ENCODE peak calls at places on chromosomes 11 and 22, in nine cellular contexts. One of them, this sample, is unnamed.

GRCh38 chr11:64803846-64804345 is 882 bp upstream of the MAP4K2 start:
- DNase-seq in mesothelial cell of epicardium: no peak
- DNase-seq in HCEC 1CT: no peak
- DNase-seq in GM10248: no peak
- DNase-seq in T-helper 9 cell: no peak
- DNase-seq in ovary: no peak
- DNase-seq in heart right ventricle: no peak
- DNase-seq in cardiac fibroblast: no peak
- DNase-seq in lower lobe of right lung: no peak
- DNase-seq in this sample: no peak

GRCh38 chr11:116317212-116317611 is 455.6 kb downstream of the BUD13 start:
- DNase-seq in mesothelial cell of epicardium: no peak
- DNase-seq in HCEC 1CT: no peak
- DNase-seq in GM10248: no peak
- DNase-seq in T-helper 9 cell: no peak
- DNase-seq in ovary: no peak
- DNase-seq in heart right ventricle: no peak
- DNase-seq in cardiac fibroblast: no peak
- DNase-seq in lower lobe of right lung: no peak
- DNase-seq in this sample: no peak

GRCh38 chr11:44955019-44955738 is 4.5 kb upstream of the TP53I11 start:
- DNase-seq in mesothelial cell of epicardium: no peak
- DNase-seq in HCEC 1CT: peak
- DNase-seq in GM10248: no peak
- DNase-seq in T-helper 9 cell: no peak
- DNase-seq in ovary: peak
- DNase-seq in heart right ventricle: peak
- DNase-seq in cardiac fibroblast: peak
- DNase-seq in lower lobe of right lung: peak
- DNase-seq in this sample: peak

GRCh38 chr11:134181707-134182106 is 42.1 kb downstream of the NCAPD3 start:
- DNase-seq in mesothelial cell of epicardium: no peak
- DNase-seq in HCEC 1CT: no peak
- DNase-seq in GM10248: no peak
- DNase-seq in T-helper 9 cell: no peak
- DNase-seq in ovary: no peak
- DNase-seq in heart right ventricle: no peak
- DNase-seq in cardiac fibroblast: peak
- DNase-seq in lower lobe of right lung: no peak
- DNase-seq in this sample: peak

GRCh38 chr11:70897429-70897828 is 354.9 kb downstream of the SHANK2 start:
- DNase-seq in mesothelial cell of epicardium: no peak
- DNase-seq in HCEC 1CT: no peak
- DNase-seq in GM10248: no peak
- DNase-seq in T-helper 9 cell: no peak
- DNase-seq in ovary: no peak
- DNase-seq in heart right ventricle: no peak
- DNase-seq in cardiac fibroblast: no peak
- DNase-seq in lower lobe of right lung: no peak
- DNase-seq in this sample: no peak

GRCh38 chr22:21455334-21456089 is 11.7 kb upstream of the TMEM191C start:
- DNase-seq in mesothelial cell of epicardium: no peak
- DNase-seq in HCEC 1CT: no peak
- DNase-seq in GM10248: no peak
- DNase-seq in T-helper 9 cell: no peak
- DNase-seq in ovary: no peak
- DNase-seq in heart right ventricle: no peak
- DNase-seq in cardiac fibroblast: no peak
- DNase-seq in lower lobe of right lung: peak
- DNase-seq in this sample: no peak

GRCh38 chr11:131682373-131683015 is 312.1 kb downstream of the NTM start:
- DNase-seq in mesothelial cell of epicardium: peak
- DNase-seq in HCEC 1CT: no peak
- DNase-seq in GM10248: no peak
- DNase-seq in T-helper 9 cell: no peak
- DNase-seq in ovary: no peak
- DNase-seq in heart right ventricle: no peak
- DNase-seq in cardiac fibroblast: no peak
- DNase-seq in lower lobe of right lung: no peak
- DNase-seq in this sample: no peak

GRCh38 chr11:105738972-105739574 is 129.2 kb downstream of the GRIA4 start:
- DNase-seq in mesothelial cell of epicardium: no peak
- DNase-seq in HCEC 1CT: no peak
- DNase-seq in GM10248: no peak
- DNase-seq in T-helper 9 cell: no peak
- DNase-seq in ovary: no peak
- DNase-seq in heart right ventricle: no peak
- DNase-seq in cardiac fibroblast: no peak
- DNase-seq in lower lobe of right lung: no peak
- DNase-seq in this sample: no peak

GRCh38 chr11:129143335-129143734 is 48.8 kb downstream of the ARHGAP32 start:
- DNase-seq in mesothelial cell of epicardium: no peak
- DNase-seq in HCEC 1CT: peak
- DNase-seq in GM10248: no peak
- DNase-seq in T-helper 9 cell: no peak
- DNase-seq in ovary: no peak
- DNase-seq in heart right ventricle: peak
- DNase-seq in cardiac fibroblast: peak
- DNase-seq in lower lobe of right lung: peak
- DNase-seq in this sample: peak

GRCh38 chr22:42189761-42190160 is 59.2 kb upstream of the CYP2D6 start:
- DNase-seq in mesothelial cell of epicardium: no peak
- DNase-seq in HCEC 1CT: no peak
- DNase-seq in GM10248: no peak
- DNase-seq in T-helper 9 cell: no peak
- DNase-seq in ovary: no peak
- DNase-seq in heart right ventricle: no peak
- DNase-seq in cardiac fibroblast: no peak
- DNase-seq in lower lobe of right lung: no peak
- DNase-seq in this sample: no peak

GRCh38 chr11:81870066-81870412 is 863.6 kb downstream of the FAM181B start:
- DNase-seq in mesothelial cell of epicardium: no peak
- DNase-seq in HCEC 1CT: no peak
- DNase-seq in GM10248: no peak
- DNase-seq in T-helper 9 cell: no peak
- DNase-seq in ovary: no peak
- DNase-seq in heart right ventricle: no peak
- DNase-seq in cardiac fibroblast: no peak
- DNase-seq in lower lobe of right lung: no peak
- DNase-seq in this sample: no peak

GRCh38 chr11:133277886-133278285 is 254.4 kb downstream of the OPCML start:
- DNase-seq in mesothelial cell of epicardium: no peak
- DNase-seq in HCEC 1CT: no peak
- DNase-seq in GM10248: no peak
- DNase-seq in T-helper 9 cell: no peak
- DNase-seq in ovary: no peak
- DNase-seq in heart right ventricle: no peak
- DNase-seq in cardiac fibroblast: no peak
- DNase-seq in lower lobe of right lung: no peak
- DNase-seq in this sample: no peak

GRCh38 chr22:27314276-27314807 is 487.2 kb downstream of the MN1 start:
- DNase-seq in mesothelial cell of epicardium: no peak
- DNase-seq in HCEC 1CT: no peak
- DNase-seq in GM10248: no peak
- DNase-seq in T-helper 9 cell: no peak
- DNase-seq in ovary: no peak
- DNase-seq in heart right ventricle: no peak
- DNase-seq in cardiac fibroblast: no peak
- DNase-seq in lower lobe of right lung: no peak
- DNase-seq in this sample: no peak

GRCh38 chr11:20368441-20368840 is 4.9 kb downstream of the HTATIP2 start:
- DNase-seq in mesothelial cell of epicardium: no peak
- DNase-seq in HCEC 1CT: no peak
- DNase-seq in GM10248: no peak
- DNase-seq in T-helper 9 cell: no peak
- DNase-seq in ovary: no peak
- DNase-seq in heart right ventricle: no peak
- DNase-seq in cardiac fibroblast: peak
- DNase-seq in lower lobe of right lung: no peak
- DNase-seq in this sample: no peak

This sample was measured in AG20443.